ENCODE peak calls at places on chromosomes 16 and 17, in ten cellular contexts. C is naive thymus-derived CD4-positive, alpha-beta T cell; T is neuronal stem cell; N is GM19239; M is stromal cell of bone marrow; L is neural progenitor cell; D is SW 1271; I is left cardiac atrium; K is cardiac fibroblast; B is stimulated activated CD4-positive, alpha-beta T cell treated with anti-CD3 and anti-CD28 coated beads, Interleukin-12 subunit alpha, Interleukin-12 subunit beta, amount 100 ng/mL, for 4 hours. J is an unnamed sample.

GRCh38 chr17:17742133-17742621 is 60.9 kb downstream of the RAI1 start:
- DNase-seq in T (no peak), D (no peak), B (no peak), K (peak), N (no peak), L (no peak), I (no peak), M (no peak), C (no peak), J (no peak)

GRCh38 chr16:8530756-8531155 is 59.6 kb downstream of the TMEM114 start:
- DNase-seq in B (no peak), N (no peak), T (no peak), D (no peak), L (no peak), K (no peak), M (no peak), C (no peak), I (no peak), J (no peak)

GRCh38 chr16:68458101-68458500 is 9.8 kb upstream of the SMPD3 start:
- DNase-seq in B (no peak), N (no peak), L (no peak), T (no peak), D (no peak), M (no peak), C (no peak), K (no peak), I (no peak), J (no peak)

GRCh38 chr17:948284-948852 is 31.2 kb downstream of the NXN start:
- DNase-seq in T (no peak), D (no peak), I (no peak), K (no peak), M (no peak), N (no peak), L (peak), C (no peak), B (no peak), J (peak)

GRCh38 chr17:44137891-44138709 is 3.6 kb upstream of the HROB start:
- DNase-seq in M (peak), I (peak), D (peak), N (no peak), L (peak), C (no peak), T (peak), K (peak), B (peak), J (peak)

GRCh38 chr17:12640364-12640763 is 25.3 kb upstream of the MYOCD start:
- DNase-seq in K (no peak), I (no peak), C (no peak), T (no peak), D (no peak), N (no peak), M (no peak), B (no peak), L (no peak), J (no peak)

GRCh38 chr17:49861150-49861884 is 13.4 kb upstream of the TAC4 start:
- DNase-seq in M (no peak), I (peak), B (peak), K (peak), L (peak), T (peak), N (peak), C (peak), D (peak), J (peak)

GRCh38 chr16:27547134-27547533 is 2.6 kb downstream of the GTF3C1 start:
- DNase-seq in T (no peak), L (no peak), K (peak), N (no peak), B (no peak), I (no peak), C (no peak), M (no peak), D (no peak), J (no peak)

GRCh38 chr16:23079683-23080221 is 69.5 kb downstream of the USP31 start:
- DNase-seq in D (no peak), T (no peak), C (no peak), B (no peak), I (no peak), K (no peak), L (no peak), M (no peak), N (no peak), J (no peak)

GRCh38 chr17:81487487-81488275 is 24.9 kb downstream of the ACTG1 start:
- DNase-seq in L (peak), M (peak), N (peak), I (peak), C (peak), D (no peak), B (peak), K (peak), T (peak), J (peak)

GRCh38 chr16:75004460-75004859 is 5.6 kb downstream of the ZNRF1 start:
- DNase-seq in T (no peak), M (no peak), K (no peak), L (no peak), B (no peak), C (no peak), I (no peak), N (no peak), D (no peak), J (no peak)

J was measured in retina.